ENCODE peak calls at places on chromosomes 5 and 9, in ten cellular contexts. E is naive thymus-derived CD4-positive, alpha-beta T cell; H is psoas muscle; B is HepG2; L is Peyer's patch; P is A673; Y is WERI-Rb-1; T is tibial artery; K is CD8-positive, alpha-beta T cell; R is heart right ventricle. I is an unnamed sample. For H3K27me3, the result is how much of the 10 kb centered on the place peaks cover.

GRCh38 chr9:136482046-136482792 is 621 bp downstream of the SEC16A start:
- DNase-seq in L (peak), E (peak), K (no peak), Y (no peak), P (peak), H (no peak), R (no peak), B (no peak), T (no peak), I (no peak)

GRCh38 chr5:177491429-177491945 is 5.9 kb downstream of the PDLIM7 start:
- DNase-seq in Y (peak), T (peak), B (peak), E (no peak), P (peak), R (no peak), H (peak), L (no peak), K (no peak), I (no peak)

GRCh38 chr5:144710620-144711019 is 539.9 kb downstream of the KCTD16 start:
- DNase-seq in T (no peak), K (no peak), B (no peak), Y (no peak), P (no peak), L (no peak), R (no peak), H (no peak), E (no peak), I (no peak)

GRCh38 chr9:89920901-89921300 is 316.1 kb downstream of the GADD45G start:
- DNase-seq in Y (no peak), L (no peak), H (no peak), B (no peak), P (no peak), K (no peak), E (no peak), T (no peak), R (no peak), I (no peak)

GRCh38 chr5:23208959-23209431 is 298.4 kb upstream of the PRDM9 start:
- DNase-seq in B (peak), R (no peak), L (no peak), T (no peak), K (no peak), H (no peak), E (no peak), Y (peak), P (peak), I (no peak)

GRCh38 chr9:120071760-120072159 is 508.2 kb downstream of the CDK5RAP2 start:
- DNase-seq in L (no peak), P (no peak), Y (peak), H (no peak), B (no peak), T (no peak), K (no peak), R (no peak), E (no peak), I (no peak)

GRCh38 chr5:158701406-158702177 is 398.1 kb downstream of the EBF1 start:
- DNase-seq in E (no peak), L (no peak), P (no peak), R (no peak), H (no peak), K (no peak), B (no peak), Y (no peak), T (peak), I (no peak)

GRCh38 chr5:134139377-134139851 is 24.9 kb downstream of the TCF7 start:
- DNase-seq in P (no peak), T (peak), R (no peak), H (peak), K (peak), E (no peak), L (no peak), Y (peak), B (no peak), I (peak)

GRCh38 chr5:108560581-108560980 is 178.7 kb upstream of the FBXL17 start:
- DNase-seq in B (no peak), R (peak), K (no peak), Y (no peak), E (no peak), T (no peak), H (peak), L (no peak), P (peak), I (no peak)

GRCh38 chr5:104650313-104650712 is 1087.7 kb upstream of the NUDT12 start:
- DNase-seq in P (no peak), Y (no peak), H (no peak), K (no peak), R (no peak), E (no peak), B (no peak), T (no peak), L (no peak), I (no peak)

GRCh38 chr5:175652741-175653663 is 4.9 kb upstream of the HRH2 start:
- DNase-seq in L (peak), B (no peak), H (no peak), Y (no peak), T (peak), E (peak), R (no peak), K (peak), P (no peak), I (no peak)

GRCh38 chr9:38142201-38142600 is 73.2 kb upstream of the SHB start:
- DNase-seq in H (no peak), E (no peak), R (no peak), B (no peak), P (no peak), L (no peak), K (no peak), T (no peak), Y (peak), I (no peak)

GRCh38 chr5:132102101-132102701 is 28.6 kb downstream of the CSF2 start:
- DNase-seq in H (no peak), L (no peak), B (no peak), R (no peak), T (no peak), K (no peak), E (no peak), Y (no peak), P (no peak), I (no peak)

GRCh38 chr9:128005938-128006337 is 25.1 kb upstream of the EEIG1 start:
- DNase-seq in P (no peak), B (peak), L (no peak), R (peak), T (no peak), E (no peak), K (no peak), Y (peak), H (peak), I (no peak)

GRCh38 chr9:128006360-128007024 is 25.7 kb upstream of the EEIG1 start:
- DNase-seq in H (no peak), Y (no peak), L (no peak), E (no peak), P (no peak), B (no peak), T (no peak), R (no peak), K (no peak), I (no peak)

GRCh38 chr9:128009639-128010038 is 28.9 kb upstream of the EEIG1 start:
- DNase-seq in B (peak), R (no peak), H (no peak), L (no peak), T (no peak), Y (no peak), K (no peak), E (no peak), P (no peak), I (no peak)

GRCh38 chr9:128007566-128008138 is 26.9 kb upstream of the EEIG1 start:
- DNase-seq in E (peak), P (peak), B (peak), K (peak), T (peak), H (peak), Y (peak), R (no peak), L (peak), I (peak)

DNA sequence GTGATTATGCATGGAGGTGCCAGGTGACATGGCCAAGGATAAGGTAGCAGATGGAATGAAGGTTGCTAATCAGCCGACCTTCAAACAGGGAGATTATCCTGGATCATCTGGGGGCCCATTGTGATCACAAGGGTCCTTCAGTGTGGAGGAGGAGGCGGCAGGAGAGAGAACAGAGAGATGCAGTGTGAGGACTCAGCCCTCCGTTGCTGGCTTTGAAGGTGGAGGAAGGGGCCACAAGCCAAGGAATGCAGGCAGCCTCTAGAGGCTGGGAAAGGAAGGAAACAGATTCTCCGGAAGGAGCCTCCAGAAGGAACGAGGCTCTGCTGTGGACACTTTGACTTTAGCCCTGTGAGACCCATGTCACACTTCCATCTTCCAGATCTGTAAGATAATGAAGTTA is 27.4 kb upstream of the EEIG1 start:
- DNase-seq in E (no peak), Y (peak), L (no peak), H (no peak), B (no peak), T (no peak), R (no peak), K (no peak), P (no peak), I (no peak)
- H3K27ac ChIP-seq in E (peak), Y (peak), L (peak), H (no peak), B (no peak), T (no peak), R (no peak), K (peak), P (no peak), I (no peak)

GRCh38 chr5:139796061-139796806 is 626 bp downstream of the PSD2 start:
- DNase-seq in R (no peak), B (no peak), H (peak), P (no peak), L (no peak), T (no peak), Y (peak), K (no peak), E (no peak), I (no peak)
- H3K27me3 ChIP-seq in R (half or more), B (half or more), H (under half), P (half or more), L (under half), T (half or more), Y (under half), K (under half), E (under half), I (under half)

GRCh38 chr9:132041825-132042224 is 37.8 kb downstream of the MED27 start:
- DNase-seq in T (no peak), E (no peak), L (no peak), R (no peak), H (no peak), B (no peak), P (no peak), K (no peak), Y (peak), I (no peak)
- H3K4me3 ChIP-seq in T (no peak), E (no peak), L (no peak), R (no peak), H (no peak), B (no peak), P (no peak), K (no peak), Y (peak), I (no peak)

DNA sequence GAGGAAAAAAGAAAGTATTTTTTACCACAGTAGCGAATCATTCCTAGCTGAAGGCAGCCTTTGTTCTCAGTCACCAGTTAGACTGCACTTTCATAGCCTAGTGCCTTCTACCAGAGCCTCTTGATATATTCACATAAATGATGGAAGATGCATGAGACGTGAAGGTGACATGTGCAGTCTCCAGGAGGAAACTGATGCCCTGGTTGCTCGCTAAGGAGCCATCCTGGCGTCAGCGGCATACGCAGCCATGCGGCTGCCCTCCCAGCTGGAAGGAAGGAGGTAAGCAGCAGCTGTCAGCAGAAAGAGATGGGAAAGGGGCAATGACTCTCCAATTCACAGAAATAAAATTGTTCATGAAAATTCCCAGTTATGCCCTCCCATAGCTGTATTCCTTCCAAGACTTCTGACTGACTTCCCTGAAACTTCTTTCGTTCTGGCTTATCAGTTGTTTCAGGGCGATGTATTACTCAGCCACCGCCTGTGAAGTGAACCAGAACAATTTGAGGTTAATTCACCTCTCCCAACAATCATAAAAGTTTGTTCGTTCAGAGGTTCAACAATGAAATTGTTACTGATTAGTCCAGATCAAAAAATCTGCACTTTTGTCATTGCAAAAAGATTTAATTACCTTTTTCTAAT is 331.2 kb downstream of the NR2F1-AS1 start:
- DNase-seq in T (no peak), B (no peak), P (no peak), E (no peak), R (no peak), L (no peak), Y (no peak), H (peak), K (no peak), I (no peak)
- H3K27ac ChIP-seq in T (no peak), B (no peak), P (no peak), E (no peak), R (no peak), L (no peak), Y (no peak), H (no peak), K (no peak), I (peak)

GRCh38 chr9:18976368-18977238 is 56.4 kb downstream of the SAXO1 start:
- DNase-seq in L (no peak), E (no peak), R (no peak), Y (no peak), P (no peak), H (no peak), T (no peak), K (no peak), B (no peak), I (no peak)

GRCh38 chr9:18970393-18970792 is 62.6 kb downstream of the SAXO1 start:
- DNase-seq in R (no peak), H (no peak), P (no peak), K (no peak), Y (no peak), E (no peak), L (no peak), T (no peak), B (no peak), I (no peak)

GRCh38 chr9:18972675-18973074 is 60.3 kb downstream of the SAXO1 start:
- DNase-seq in K (no peak), P (no peak), L (no peak), H (no peak), T (no peak), Y (no peak), B (no peak), E (no peak), R (no peak), I (no peak)

GRCh38 chr9:18969095-18969494 is 63.9 kb downstream of the SAXO1 start:
- DNase-seq in K (no peak), B (no peak), Y (peak), E (no peak), T (no peak), P (no peak), L (no peak), R (no peak), H (no peak), I (no peak)

GRCh38 chr9:18973348-18973747 is 59.7 kb downstream of the SAXO1 start:
- DNase-seq in L (no peak), T (no peak), B (no peak), E (no peak), P (no peak), Y (no peak), H (no peak), R (no peak), K (no peak), I (no peak)
- H3K27me3 ChIP-seq in L (under half), T (under half), B (under half), E (under half), P (under half), Y (under half), H (under half), R (under half), K (under half), I (under half)

GRCh38 chr5:68746220-68747076 is 347.4 kb upstream of the SLC30A5 start:
- DNase-seq in Y (no peak), K (no peak), H (no peak), B (no peak), R (no peak), L (no peak), E (no peak), T (no peak), P (no peak), I (no peak)
- H3K4me3 ChIP-seq in Y (no peak), K (no peak), H (peak), B (no peak), R (no peak), L (no peak), E (no peak), T (no peak), P (no peak), I (no peak)

DNA sequence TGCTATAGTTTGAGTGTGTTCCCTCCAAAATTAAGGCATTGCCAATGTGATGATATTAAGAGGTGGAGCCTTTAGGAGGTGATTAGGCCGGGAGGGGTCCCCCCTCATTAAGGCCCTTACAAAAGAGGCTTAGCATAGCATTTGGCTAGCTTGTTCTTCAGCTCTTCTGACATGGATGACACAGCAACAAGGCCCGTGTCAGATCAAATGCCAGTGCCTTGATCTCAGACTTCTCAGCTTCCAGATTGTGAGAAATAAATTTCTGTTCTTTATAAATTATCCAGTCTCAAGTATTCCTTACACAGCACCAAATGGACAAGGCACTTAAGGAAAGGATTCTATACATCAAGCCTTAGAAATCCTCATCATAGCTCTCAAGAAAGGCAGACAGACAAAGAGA is 31.8 kb downstream of the SLC38A9 start:
- DNase-seq in T (no peak), K (no peak), B (no peak), E (no peak), R (no peak), Y (peak), P (no peak), H (no peak), L (no peak), I (no peak)
- H3K27ac ChIP-seq in T (peak), K (no peak), B (no peak), E (no peak), R (no peak), Y (no peak), P (no peak), H (peak), L (no peak), I (no peak)

I was measured in lower lobe of right lung.